ENCODE peak calls at places on chromosomes 5 and 9, in eight cellular contexts. O, F, N, T, I, S, V and A are unnamed samples. For H3K27me3, the result is how much of the 10 kb centered on the place peaks cover.

GRCh38 chr9:13377286-13377925 is 97.9 kb upstream of the MPDZ start:
- DNase-seq in O (no peak), F (peak), N (no peak), T (no peak), I (no peak), S (no peak), V (no peak), A (no peak)

GRCh38 chr5:74648835-74649286 is 8.3 kb upstream of the ENC1 start:
- DNase-seq in O (no peak), F (peak), N (peak), T (no peak), I (peak), S (no peak), V (no peak), A (no peak)

GRCh38 chr9:125996671-125997509 is 249.7 kb downstream of the PBX3 start:
- DNase-seq in O (no peak), F (no peak), N (no peak), T (no peak), I (no peak), S (no peak), V (no peak), A (no peak)

GRCh38 chr5:154202379-154203260 is 12.1 kb downstream of the GALNT10 start:
- DNase-seq in O (no peak), F (no peak), N (peak), T (no peak), I (no peak), S (no peak), V (no peak), A (no peak)

GRCh38 chr5:169805527-169805934 is 168.5 kb downstream of the DOCK2 start:
- DNase-seq in O (no peak), F (peak), N (no peak), T (no peak), I (no peak), S (no peak), V (no peak), A (no peak)

GRCh38 chr5:51380603-51381207 is 2.5 kb upstream of the ISL1 start:
- DNase-seq in O (no peak), F (peak), N (no peak), T (no peak), I (peak), S (peak), V (no peak), A (peak)

GRCh38 chr9:121748727-121749546 is 97.5 kb downstream of the DAB2IP start:
- DNase-seq in O (peak), F (peak), N (no peak), T (no peak), I (no peak), S (peak), V (peak), A (no peak)

GRCh38 chr5:171920765-171921391 is 85.6 kb downstream of the FBXW11 start:
- DNase-seq in O (no peak), F (no peak), N (no peak), T (no peak), I (no peak), S (no peak), V (no peak), A (no peak)

GRCh38 chr5:132729896-132730295 is 7.5 kb downstream of the KIF3A start:
- DNase-seq in O (no peak), F (no peak), N (no peak), T (no peak), I (no peak), S (no peak), V (no peak), A (no peak)

GRCh38 chr5:150412319-150413175 is at the start of gene CD74:
- DNase-seq in O (peak), F (peak), N (peak), T (no peak), I (peak), S (peak), V (peak), A (peak)

GRCh38 chr5:34411470-34412346 is 244.4 kb upstream of the RAI14 start:
- DNase-seq in O (peak), F (peak), N (no peak), T (no peak), I (no peak), S (no peak), V (no peak), A (no peak)

GRCh38 chr9:17481565-17481964 is 97.3 kb upstream of the SH3GL2 start:
- DNase-seq in O (no peak), F (no peak), N (no peak), T (no peak), I (no peak), S (no peak), V (no peak), A (no peak)

GRCh38 chr5:77971965-77972544 is 195.9 kb upstream of the TBCA start:
- DNase-seq in O (no peak), F (no peak), N (no peak), T (no peak), I (no peak), S (no peak), V (no peak), A (no peak)

GRCh38 chr5:120624021-120624563 is 160.0 kb downstream of the PRR16 start:
- DNase-seq in O (no peak), F (peak), N (no peak), T (no peak), I (peak), S (no peak), V (no peak), A (no peak)

DNA sequence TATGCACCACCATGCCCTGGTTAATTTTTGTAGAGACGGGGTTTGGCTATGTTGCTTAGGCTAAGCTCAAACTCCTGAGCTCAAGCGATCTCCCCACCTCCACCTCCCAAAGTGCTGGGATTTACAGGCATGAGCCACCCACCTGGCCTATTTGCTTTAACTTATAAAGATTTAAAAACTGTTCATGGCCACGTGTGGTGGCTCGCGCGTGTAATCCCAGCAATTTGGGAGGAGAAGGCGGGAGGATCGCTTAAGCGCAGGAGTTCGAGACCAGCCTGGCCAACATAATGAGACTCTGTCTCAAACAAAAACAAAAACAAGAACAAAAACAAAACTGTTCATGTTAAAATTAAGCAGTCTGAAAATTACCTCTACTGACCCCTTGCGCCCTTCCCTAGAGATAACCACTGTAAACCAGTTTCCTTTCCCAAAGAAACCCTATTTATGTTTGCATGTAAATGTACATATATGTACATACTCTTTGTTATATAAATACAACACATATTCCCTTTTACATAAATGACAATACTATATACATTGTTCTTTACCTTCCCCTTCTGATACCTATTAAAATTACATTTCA is 1.5 kb downstream of the AK6 start:
- DNase-seq in O (no peak), F (no peak), N (no peak), T (no peak), I (no peak), S (no peak), V (no peak), A (no peak)
- H3K4me3 ChIP-seq in O (no peak), F (peak), N (peak), T (peak), I (peak), S (peak), V (peak), A (peak)

GRCh38 chr9:72946821-72947220 is 6.0 kb downstream of the ALDH1A1 start:
- DNase-seq in O (no peak), F (no peak), N (no peak), T (no peak), I (no peak), S (no peak), V (no peak), A (no peak)

GRCh38 chr9:72946318-72946717 is 6.5 kb downstream of the ALDH1A1 start:
- DNase-seq in O (no peak), F (no peak), N (no peak), T (no peak), I (no peak), S (no peak), V (no peak), A (no peak)

GRCh38 chr9:72943844-72944462 is 8.9 kb downstream of the ALDH1A1 start:
- DNase-seq in O (no peak), F (no peak), N (no peak), T (no peak), I (no peak), S (no peak), V (no peak), A (no peak)

GRCh38 chr9:72945391-72945790 is 7.5 kb downstream of the ALDH1A1 start:
- DNase-seq in O (no peak), F (no peak), N (no peak), T (no peak), I (no peak), S (no peak), V (no peak), A (no peak)

GRCh38 chr9:72942451-72942850 is 10.4 kb downstream of the ALDH1A1 start:
- DNase-seq in O (no peak), F (no peak), N (no peak), T (no peak), I (no peak), S (no peak), V (no peak), A (no peak)
- H3K27me3 ChIP-seq in O (under half), F (under half), N (under half), T (under half), I (under half), S (under half), V (under half), A (under half)

GRCh38 chr5:139118804-139119203 is 79.4 kb downstream of the SIL1 start:
- DNase-seq in O (no peak), F (no peak), N (no peak), T (no peak), I (no peak), S (no peak), V (no peak), A (no peak)
- H3K4me3 ChIP-seq in O (no peak), F (no peak), N (no peak), T (no peak), I (no peak), S (no peak), V (no peak), A (no peak)

DNA sequence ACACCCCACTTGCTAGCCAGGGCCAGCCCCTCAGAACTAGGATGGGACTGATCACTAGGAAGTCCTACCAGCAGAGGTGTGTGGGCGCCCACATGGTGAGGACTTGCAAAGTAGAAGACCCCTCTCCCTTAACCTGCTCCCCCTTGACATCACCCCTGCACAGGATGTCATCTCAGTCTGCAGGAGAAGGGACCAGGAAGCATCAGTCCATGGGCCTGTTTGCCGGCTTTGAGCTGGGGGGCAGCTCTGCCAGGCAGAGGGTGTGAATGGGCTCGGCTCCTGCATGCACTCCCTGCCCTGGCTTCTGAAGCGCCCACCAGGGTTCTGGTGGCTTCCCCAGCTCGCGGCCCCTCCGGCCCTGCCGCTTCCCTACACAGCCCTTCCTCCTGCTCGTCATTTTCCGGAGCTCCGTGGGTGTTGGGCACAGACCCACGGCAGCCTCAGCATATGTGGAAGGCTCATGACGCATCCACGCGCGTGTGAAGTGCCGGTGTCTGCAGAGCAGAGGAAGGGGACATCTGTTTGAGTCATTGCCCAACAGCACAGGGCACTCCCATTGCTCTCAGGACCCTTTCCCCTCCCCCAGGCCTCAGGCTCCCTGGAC is 3.7 kb upstream of the FAM78A start:
- DNase-seq in O (no peak), F (peak), N (no peak), T (no peak), I (no peak), S (no peak), V (no peak), A (no peak)
- H3K27me3 ChIP-seq in O (under half), F (under half), N (under half), T (under half), I (under half), S (under half), V (under half), A (half or more)

DNA sequence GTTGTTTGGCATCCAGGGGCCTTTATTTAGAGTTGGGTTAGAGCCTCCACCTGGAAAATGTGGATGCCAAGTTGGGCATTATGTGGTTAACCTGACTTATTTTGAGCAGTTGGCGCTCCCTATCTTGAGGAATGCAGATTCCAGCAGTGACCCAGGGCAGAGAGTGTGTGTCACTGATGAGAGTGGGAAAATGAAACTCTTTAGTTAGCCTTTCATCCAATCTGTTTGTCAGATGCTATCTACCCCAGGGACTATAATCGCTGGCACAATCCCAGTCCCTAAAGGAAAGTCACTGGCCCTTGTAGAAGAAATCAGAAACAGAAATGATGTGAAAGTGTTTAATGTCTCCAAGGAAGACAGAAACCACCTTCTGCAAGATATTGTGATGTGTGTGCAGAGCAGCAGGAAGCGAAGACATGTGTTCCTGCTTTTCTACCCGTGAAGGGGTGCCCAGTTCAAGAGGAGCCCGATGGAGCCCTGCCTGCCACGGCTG is 10.2 kb upstream of the STING1 start:
- DNase-seq in O (peak), F (peak), N (no peak), T (no peak), I (no peak), S (peak), V (no peak), A (no peak)
- H3K4me3 ChIP-seq in O (no peak), F (peak), N (no peak), T (no peak), I (no peak), S (no peak), V (peak), A (no peak)

GRCh38 chr9:38408719-38409118 is 15.5 kb downstream of the IGFBPL1 start:
- DNase-seq in O (no peak), F (no peak), N (no peak), T (no peak), I (no peak), S (no peak), V (no peak), A (no peak)
- H3K27me3 ChIP-seq in O (under half), F (under half), N (under half), T (under half), I (under half), S (under half), V (half or more), A (under half)

GRCh38 chr5:112684737-112685136 is 52.9 kb upstream of the APC start:
- DNase-seq in O (peak), F (peak), N (no peak), T (no peak), I (no peak), S (peak), V (no peak), A (no peak)
- H3K4me3 ChIP-seq in O (no peak), F (no peak), N (no peak), T (no peak), I (no peak), S (no peak), V (no peak), A (no peak)

GRCh38 chr9:71609453-71609840 is 158.9 kb downstream of the CEMIP2 start:
- DNase-seq in O (no peak), F (no peak), N (no peak), T (no peak), I (no peak), S (no peak), V (no peak), A (no peak)
- H3K27me3 ChIP-seq in O (under half), F (under half), N (under half), T (under half), I (under half), S (under half), V (under half), A (under half)